ENCODE peak calls at places on chromosomes 7 and 10, in ten cellular contexts. E is GF-D8; N is suprapubic skin; R is tibial artery; C is aorta; H is H54; M is stimulated activated CD8-positive, alpha-beta memory T cell treated with anti-CD3 and anti-CD28 coated beads, Interleukin-7, amount 100 ng/mL, for 48 hours; A is NCI-H1417; O is activated naive CD4-positive, alpha-beta T cell treated with anti-CD3 and anti-CD28 coated beads for 36 hours; Q is mucosa of gallbladder. T is an unnamed sample.

GRCh38 chr7:132455306-132455705 is 121.0 kb downstream of the PLXNA4 start:
- DNase-seq in E (no peak), N (no peak), R (no peak), C (no peak), H (no peak), M (no peak), A (no peak), O (peak), Q (no peak), T (no peak)

GRCh38 chr7:143027032-143027431 is at the start of gene OR9A2:
- DNase-seq in E (no peak), N (no peak), R (no peak), C (no peak), H (no peak), M (no peak), A (no peak), O (no peak), Q (no peak), T (no peak)

GRCh38 chr10:87925570-87925969 is 62.1 kb downstream of the PTEN start:
- DNase-seq in E (no peak), N (no peak), R (no peak), C (no peak), H (no peak), M (no peak), A (peak), O (no peak), Q (no peak), T (no peak)

GRCh38 chr7:132472463-132473120 is 103.7 kb downstream of the PLXNA4 start:
- DNase-seq in E (no peak), N (no peak), R (peak), C (peak), H (peak), M (no peak), A (peak), O (no peak), Q (peak), T (peak)

GRCh38 chr7:154911411-154911810 is 91.5 kb downstream of the PAXIP1 start:
- DNase-seq in E (no peak), N (peak), R (no peak), C (no peak), H (no peak), M (no peak), A (no peak), O (no peak), Q (no peak), T (no peak)

GRCh38 chr7:55157347-55158105 is 138.7 kb downstream of the EGFR start:
- DNase-seq in E (no peak), N (no peak), R (no peak), C (no peak), H (no peak), M (no peak), A (no peak), O (no peak), Q (no peak), T (no peak)

GRCh38 chr10:16891375-16892313 is 74.4 kb upstream of the RSU1 start:
- DNase-seq in E (peak), N (peak), R (peak), C (peak), H (no peak), M (peak), A (no peak), O (peak), Q (peak), T (no peak)

GRCh38 chr10:121596668-121597503 is 1.4 kb downstream of the FGFR2 start:
- DNase-seq in E (no peak), N (no peak), R (peak), C (peak), H (no peak), M (no peak), A (no peak), O (no peak), Q (peak), T (peak)

GRCh38 chr7:29146888-29147609 is 712 bp upstream of the CPVL start:
- DNase-seq in E (no peak), N (no peak), R (no peak), C (no peak), H (no peak), M (no peak), A (peak), O (no peak), Q (no peak), T (no peak)

GRCh38 chr7:3730271-3730670 is 429.2 kb downstream of the SDK1 start:
- DNase-seq in E (no peak), N (no peak), R (no peak), C (no peak), H (no peak), M (no peak), A (no peak), O (no peak), Q (no peak), T (no peak)

GRCh38 chr10:84432891-84433290 is 104.5 kb downstream of the CCSER2 start:
- DNase-seq in E (no peak), N (no peak), R (no peak), C (no peak), H (no peak), M (no peak), A (no peak), O (no peak), Q (no peak), T (no peak)

GRCh38 chr7:474605-475424 is 44.8 kb downstream of the PDGFA start:
- DNase-seq in E (no peak), N (peak), R (peak), C (no peak), H (no peak), M (no peak), A (no peak), O (no peak), Q (no peak), T (peak)

T was measured in sciatic nerve.